ENCODE peak calls at places on chromosomes 3 and 15, in ten cellular contexts. Y, N, O, G, M, E, Z, J, C and K are unnamed samples.

GRCh38 chr3:52503788-52504424 is 8.8 kb downstream of the STAB1 start:
- DNase-seq in G (no peak), N (no peak), O (no peak), Y (no peak), J (no peak), M (no peak), E (no peak), C (peak; percentile 53), Z (no peak), K (no peak)

GRCh38 chr3:31050296-31050695 is 155.8 kb upstream of the GADL1 start:
- DNase-seq in O (no peak), Y (no peak), J (no peak), Z (no peak), G (no peak), M (no peak), C (no peak), N (no peak), E (no peak), K (no peak)

GRCh38 chr3:153756816-153757215 is 364.4 kb upstream of the ARHGEF26 start:
- DNase-seq in E (no peak), G (no peak), Y (no peak), O (no peak), C (no peak), N (no peak), J (no peak), M (no peak), Z (no peak), K (no peak)

GRCh38 chr3:48466386-48467109 is 20.0 kb downstream of the ATRIP start:
- DNase-seq in E (peak; percentile 57), Z (peak; percentile 68), C (peak; percentile 73), M (no peak), N (peak; percentile 81), Y (no peak), G (no peak), J (peak; percentile 55), O (no peak), K (no peak)

GRCh38 chr15:88897456-88898194 is 2.3 kb upstream of the HAPLN3 start:
- DNase-seq in G (peak; percentile 89), N (peak; percentile 94), C (peak; percentile 74), J (peak; percentile 87), E (peak; percentile 31), Y (peak; percentile 71), M (peak; percentile 89), Z (peak; percentile 91), O (peak; percentile 93), K (peak; percentile 98)

GRCh38 chr3:100810671-100811070 is 101.4 kb downstream of the TFG start:
- DNase-seq in J (no peak), Y (no peak), G (no peak), E (no peak), N (no peak), O (no peak), M (no peak), C (no peak), Z (no peak), K (no peak)

GRCh38 chr3:39327746-39328349 is 1.7 kb upstream of the CCR8 start:
- DNase-seq in N (no peak), O (no peak), M (no peak), Z (no peak), G (no peak), C (no peak), Y (no peak), E (no peak), J (no peak), K (no peak)

GRCh38 chr3:8579101-8579500 is 65.5 kb downstream of the SSUH2 start:
- DNase-seq in O (no peak), M (no peak), Y (no peak), C (no peak), N (no peak), E (no peak), G (no peak), Z (no peak), J (no peak), K (no peak)

GRCh38 chr3:155293518-155293917 is at the start of gene STRIT1:
- DNase-seq in M (no peak), E (no peak), C (no peak), Z (no peak), G (no peak), O (no peak), Y (no peak), J (no peak), N (no peak), K (no peak)

DNA sequence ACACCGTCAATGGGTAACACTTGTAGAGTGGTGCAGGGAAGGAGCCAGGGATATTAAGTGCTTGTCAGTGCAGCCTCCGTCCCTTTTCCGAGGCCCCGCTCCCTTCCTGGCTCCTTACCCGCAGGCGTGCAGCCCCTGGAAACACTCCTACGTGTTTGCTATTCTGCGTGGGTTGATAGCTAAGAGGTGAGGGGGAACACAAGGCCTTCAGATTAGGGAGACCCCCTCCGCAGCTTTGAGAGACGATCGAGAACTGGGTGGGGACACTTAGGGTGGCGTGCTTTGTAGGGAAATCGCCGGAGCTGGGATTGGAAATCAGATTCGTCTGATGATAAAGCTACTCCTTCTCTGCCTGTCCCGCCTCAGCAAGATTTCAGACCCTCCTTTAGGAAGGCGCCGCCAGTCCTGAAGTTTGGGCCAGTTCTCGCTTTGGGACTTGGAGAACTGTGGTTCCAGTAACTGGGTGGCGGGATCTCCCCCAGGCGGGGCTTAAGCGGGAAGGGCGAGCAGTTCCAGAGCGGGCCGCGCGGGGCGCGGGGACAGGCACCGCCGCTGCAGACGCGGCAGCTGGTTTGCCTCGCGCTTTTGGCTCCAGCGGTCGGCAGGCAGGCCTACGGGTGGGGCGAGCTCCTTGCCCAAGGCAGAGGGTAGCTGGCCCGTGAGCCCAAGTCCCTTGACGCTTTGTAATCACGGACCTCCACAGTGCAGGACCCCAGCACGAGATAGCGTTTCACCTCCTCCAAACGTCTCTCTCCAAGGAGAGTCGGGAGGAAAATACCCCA is 8.0 kb upstream of the FAM107A start:
- DNase-seq in M (peak; percentile 70), E (peak; percentile 20), C (peak; percentile 73), Z (peak; percentile 91), G (peak; percentile 94), Y (peak; percentile 82), N (peak; percentile 95), O (peak; percentile 74), J (peak; percentile 76), K (peak; percentile 80)
- H3K4me1 ChIP-seq in M (no peaks in the 10 kb centered on the region), E (peaks cover 3% of the 10 kb centered on the region), C (no peaks in the 10 kb centered on the region), Z (peaks cover 13% of the 10 kb centered on the region), G (peaks cover 29% of the 10 kb centered on the region), Y (peaks cover 26% of the 10 kb centered on the region), N (no peaks in the 10 kb centered on the region), O (no peaks in the 10 kb centered on the region), J (no peaks in the 10 kb centered on the region), K (peaks cover 22% of the 10 kb centered on the region)

DNA sequence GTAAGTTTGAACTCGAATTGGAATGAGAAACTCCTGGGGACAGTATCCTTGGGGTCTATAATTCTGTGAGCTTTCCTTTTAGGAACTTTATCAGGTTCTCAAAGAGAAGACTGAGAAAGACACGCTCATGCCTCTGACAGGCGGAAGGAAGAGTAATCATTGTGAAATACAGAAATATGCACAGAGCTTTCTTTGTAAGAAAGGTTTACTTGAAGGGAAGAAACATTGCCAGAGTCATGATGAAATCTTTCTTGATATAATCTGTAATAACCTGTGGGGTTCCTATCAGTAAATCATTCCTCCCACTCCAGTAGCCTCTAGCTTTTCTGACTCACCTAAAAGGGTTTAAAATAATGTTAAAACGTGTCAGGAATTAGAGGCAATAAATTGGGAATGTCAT is 83.6 kb upstream of the CCDC39 start:
- DNase-seq in N (no peak), E (no peak), O (no peak), Z (no peak), G (no peak), Y (no peak), J (no peak), M (no peak), C (no peak), K (no peak)
- H3K36me3 ChIP-seq in N (no peaks in the 10 kb centered on the region), E (no peaks in the 10 kb centered on the region), O (no peaks in the 10 kb centered on the region), Z (no peaks in the 10 kb centered on the region), G (no peaks in the 10 kb centered on the region), Y (no peaks in the 10 kb centered on the region), J (no peaks in the 10 kb centered on the region), M (no peaks in the 10 kb centered on the region), C (no peaks in the 10 kb centered on the region), K (no peaks in the 10 kb centered on the region)

GRCh38 chr3:106348142-106348690 is 479.4 kb upstream of the CBLB start:
- DNase-seq in Y (no peak), O (peak; percentile 20), Z (no peak), G (no peak), C (no peak), J (no peak), N (no peak), M (no peak), E (no peak), K (no peak)
- H3K4me3 ChIP-seq in Y (no peak overlapping the region), O (no peak overlapping the region), Z (no peak overlapping the region), G (no peak overlapping the region), C (no peak overlapping the region), J (no peak overlapping the region), N (no peak overlapping the region), M (no peak overlapping the region), E (no peak overlapping the region), K (no peak overlapping the region)

GRCh38 chr3:58066842-58067241 is 58.6 kb downstream of the FLNB start:
- DNase-seq in Y (no peak), G (no peak), M (no peak), J (no peak), C (no peak), O (no peak), E (no peak), Z (no peak), N (no peak), K (no peak)
- H3K4me1 ChIP-seq in Y (peaks cover 96% of the 10 kb centered on the region), G (peaks cover 8% of the 10 kb centered on the region), M (no peaks in the 10 kb centered on the region), J (peaks cover 12% of the 10 kb centered on the region), C (peaks cover 35% of the 10 kb centered on the region), O (peaks cover 8% of the 10 kb centered on the region), E (no peaks in the 10 kb centered on the region), Z (no peaks in the 10 kb centered on the region), N (peaks cover 4% of the 10 kb centered on the region), K (no peaks in the 10 kb centered on the region)

GRCh38 chr3:99663981-99664380 is 25.6 kb downstream of the COL8A1 start:
- DNase-seq in Z (no peak), E (no peak), M (no peak), C (no peak), N (no peak), G (no peak), O (no peak), Y (no peak), J (no peak), K (no peak)
- H3K36me3 ChIP-seq in Z (no peaks in the 10 kb centered on the region), E (no peaks in the 10 kb centered on the region), M (no peaks in the 10 kb centered on the region), C (no peaks in the 10 kb centered on the region), N (no peaks in the 10 kb centered on the region), G (no peaks in the 10 kb centered on the region), O (no peaks in the 10 kb centered on the region), Y (no peaks in the 10 kb centered on the region), J (no peaks in the 10 kb centered on the region), K (no peaks in the 10 kb centered on the region)